ENCODE peak calls at places on chromosomes 6 and 20, in four cellular contexts. A, E, S and Q are unnamed samples.

GRCh38 chr6:69933239-69933638 is 66.9 kb downstream of the COL19A1 start:
- DNase-seq in A (no peak), E (no peak), S (no peak), Q (no peak)

GRCh38 chr6:111950661-111951426 is 77.6 kb upstream of the FYN start:
- DNase-seq in A (no peak), E (no peak), S (no peak), Q (no peak)

GRCh38 chr6:485655-486054 is 94.1 kb downstream of the IRF4 start:
- DNase-seq in A (no peak), E (no peak), S (no peak), Q (no peak)

GRCh38 chr20:38201356-38201755 is 36.3 kb upstream of the TGM2 start:
- DNase-seq in A (peak), E (peak), S (no peak), Q (no peak)

GRCh38 chr20:38426006-38426405 is 9.1 kb downstream of the SNHG17 start:
- DNase-seq in A (peak), E (no peak), S (no peak), Q (no peak)

GRCh38 chr6:137728386-137729349 is 138.4 kb upstream of the TNFAIP3 start:
- DNase-seq in A (peak), E (no peak), S (peak), Q (no peak)

GRCh38 chr20:63536241-63536977 is 767 bp downstream of the PTK6 start:
- DNase-seq in A (peak), E (no peak), S (peak), Q (no peak)

GRCh38 chr6:45930419-45931059 is 85.1 kb downstream of the CLIC5 start:
- DNase-seq in A (peak), E (no peak), S (peak), Q (peak)

GRCh38 chr6:134201716-134202115 is 116.2 kb downstream of the SGK1 start:
- DNase-seq in A (no peak), E (no peak), S (no peak), Q (no peak)

GRCh38 chr20:16589623-16590022 is 16.4 kb upstream of the KIF16B start:
- DNase-seq in A (no peak), E (no peak), S (no peak), Q (no peak)

GRCh38 chr20:63215101-63216040 is 560 bp downstream of the YTHDF1 start:
- DNase-seq in A (peak), E (no peak), S (no peak), Q (peak)

GRCh38 chr6:33702345-33702977 is 9.0 kb downstream of the UQCC2 start:
- DNase-seq in A (peak), E (peak), S (no peak), Q (no peak)

DNA sequence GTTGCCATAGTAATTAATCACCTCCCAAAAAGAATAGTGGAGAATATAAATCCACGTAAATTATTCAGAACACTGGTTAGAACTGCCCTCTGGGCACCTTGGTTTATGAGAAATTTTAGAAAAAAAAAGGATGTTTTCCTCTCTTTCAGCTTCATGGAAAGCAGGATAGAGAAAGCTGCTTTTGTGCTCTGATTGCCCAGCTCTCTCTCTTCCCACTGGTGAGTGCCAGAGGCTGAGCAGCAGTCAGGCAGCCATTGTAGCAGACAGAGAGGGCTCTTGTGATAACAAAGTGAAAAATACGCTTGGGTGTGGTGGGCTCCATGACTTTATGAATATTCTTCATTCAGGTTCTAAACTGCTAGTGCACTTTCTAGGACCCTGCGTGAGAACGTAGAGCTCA is 26.4 kb downstream of the SLC35F1 start:
- DNase-seq in A (no peak), E (no peak), S (no peak), Q (no peak)
- TF ChIP-seq CTCF in A (no peak), E (no peak), S (no peak), Q (no peak)

GRCh38 chr6:7389162-7389450 is 436 bp downstream of the CAGE1 start:
- DNase-seq in A (peak), E (no peak), S (peak), Q (no peak)

GRCh38 chr6:7392402-7392801 is 2.8 kb downstream of the RIOK1 start:
- DNase-seq in A (no peak), E (no peak), S (no peak), Q (no peak)

GRCh38 chr6:7390218-7390878 is 740 bp downstream of the RIOK1 start:
- DNase-seq in A (no peak), E (no peak), S (no peak), Q (no peak)

GRCh38 chr6:7391244-7391643 is 1.6 kb downstream of the RIOK1 start:
- DNase-seq in A (no peak), E (no peak), S (no peak), Q (no peak)

GRCh38 chr6:7389451-7390217 is at the start of the genes CAGE1 and RIOK1:
- DNase-seq in A (peak), E (peak), S (peak), Q (peak)
- TF ChIP-seq CTCF in A (no peak), E (peak), S (no peak), Q (no peak)

DNA sequence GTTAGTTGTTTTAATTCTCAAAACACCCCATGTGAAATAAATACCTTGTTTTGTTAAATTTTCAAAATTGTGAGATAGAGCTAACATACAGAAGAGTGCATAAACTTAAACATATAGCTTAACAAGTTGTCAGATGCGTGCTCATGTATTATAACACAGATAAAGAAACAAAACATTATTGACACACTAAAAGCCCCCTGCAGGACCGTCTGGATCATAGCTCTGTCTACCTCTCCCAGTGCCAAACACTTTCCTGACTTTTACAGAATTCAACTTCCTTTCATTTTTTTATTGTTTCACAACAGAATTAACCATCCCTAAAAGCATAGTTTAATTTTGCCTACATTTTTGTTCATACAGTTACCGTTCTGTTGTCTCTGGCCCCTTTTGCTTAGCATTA is 17.8 kb upstream of the FRK start:
- DNase-seq in A (no peak), E (no peak), S (no peak), Q (no peak)
- TF ChIP-seq CTCF in A (no peak), E (peak), S (no peak), Q (no peak)

DNA sequence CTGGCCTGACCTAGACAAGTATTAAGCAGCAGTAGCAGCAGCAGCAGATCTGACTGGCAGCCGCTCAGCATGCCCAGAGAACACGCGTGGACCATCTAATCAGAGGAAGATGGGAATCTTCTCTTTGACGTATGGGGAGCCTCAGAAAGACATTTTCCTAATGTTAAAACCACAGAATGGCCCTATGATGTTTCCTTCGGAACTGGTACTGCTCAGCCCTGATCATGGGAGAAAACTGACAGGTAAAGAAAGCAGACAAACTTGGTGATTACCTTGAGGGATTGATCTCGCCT is 6.2 kb downstream of the PSMA7 start:
- DNase-seq in A (no peak), E (no peak), S (no peak), Q (no peak)
- TF ChIP-seq CTCF in A (peak), E (peak), S (no peak), Q (no peak)

GRCh38 chr6:132587462-132587861 is 2.1 kb downstream of the TAAR5 start:
- DNase-seq in A (no peak), E (no peak), S (no peak), Q (no peak)
- TF ChIP-seq CTCF in A (no peak), E (no peak), S (no peak), Q (no peak)